ENCODE peak calls at places on chromosomes 5 and 9, in seven cellular contexts. W, V, U, J, R, Z and T are unnamed samples.

GRCh38 chr9:121604242-121604641 is 47.2 kb upstream of the DAB2IP start:
- DNase-seq in W (peak; percentile 61), V (no peak), U (no peak), J (no peak), R (peak; percentile 35), Z (no peak), T (no peak)

GRCh38 chr5:168651654-168652053 is 72.5 kb upstream of the PANK3 start:
- DNase-seq in W (no peak), V (peak; percentile 84), U (no peak), J (peak; percentile 90), R (no peak), Z (no peak), T (no peak)

GRCh38 chr9:116629700-116630099 is 57.4 kb upstream of the TRIM32 start:
- DNase-seq in W (no peak), V (no peak), U (no peak), J (no peak), R (no peak), Z (no peak), T (no peak)

GRCh38 chr5:84411832-84412605 is 27.3 kb upstream of the EDIL3 start:
- DNase-seq in W (no peak), V (peak; percentile 3), U (no peak), J (no peak), R (no peak), Z (no peak), T (no peak)

GRCh38 chr5:14870347-14871083 is 1.1 kb downstream of the ANKH start:
- DNase-seq in W (peak; percentile 33), V (peak; percentile 47), U (no peak), J (peak; percentile 19), R (no peak), Z (peak; percentile 77), T (no peak)

GRCh38 chr9:105968811-105969466 is 274.6 kb downstream of the TMEM38B start:
- DNase-seq in W (no peak), V (no peak), U (no peak), J (no peak), R (no peak), Z (no peak), T (no peak)

GRCh38 chr9:124438091-124438490 is 12.2 kb upstream of the ADGRD2 start:
- DNase-seq in W (no peak), V (no peak), U (no peak), J (no peak), R (no peak), Z (no peak), T (no peak)

GRCh38 chr5:89071941-89072331 is 189.0 kb upstream of the MEF2C start:
- DNase-seq in W (no peak), V (no peak), U (no peak), J (no peak), R (no peak), Z (peak; percentile 57), T (no peak)

GRCh38 chr9:97904725-97905124 is 17.6 kb downstream of the TRMO start:
- DNase-seq in W (no peak), V (no peak), U (no peak), J (no peak), R (no peak), Z (no peak), T (no peak)

GRCh38 chr9:80968611-80969010 is 720.7 kb downstream of the TLE1 start:
- DNase-seq in W (no peak), V (peak; percentile 4), U (no peak), J (peak; percentile 29), R (no peak), Z (no peak), T (no peak)

GRCh38 chr5:158725223-158725825 is 374.4 kb downstream of the EBF1 start:
- DNase-seq in W (no peak), V (peak; percentile 21), U (no peak), J (peak; percentile 23), R (no peak), Z (no peak), T (no peak)

GRCh38 chr9:137666505-137666809 is 47.7 kb downstream of the EHMT1 start:
- DNase-seq in W (no peak), V (no peak), U (no peak), J (no peak), R (no peak), Z (no peak), T (no peak)

GRCh38 chr5:57442080-57442839 is 40.4 kb downstream of the ACTBL2 start:
- DNase-seq in W (no peak), V (peak; percentile 96), U (no peak), J (peak; percentile 18), R (peak; percentile 42), Z (no peak), T (no peak)

GRCh38 chr5:144276034-144276822 is 105.6 kb downstream of the KCTD16 start:
- DNase-seq in W (no peak), V (peak; percentile 10), U (no peak), J (no peak), R (no peak), Z (peak; percentile 66), T (no peak)

GRCh38 chr9:128899566-128900322 is 17.8 kb downstream of the LRRC8A start:
- DNase-seq in W (no peak), V (peak; percentile 45), U (peak; percentile 83), J (peak; percentile 41), R (no peak), Z (no peak), T (no peak)

GRCh38 chr9:96758845-96759673 is 18.8 kb downstream of the ZNF510 start:
- DNase-seq in W (peak; percentile 22), V (peak; percentile 24), U (no peak), J (no peak), R (no peak), Z (no peak), T (no peak)

GRCh38 chr9:96379461-96379860 is 4.0 kb downstream of the SLC35D2 start:
- DNase-seq in W (no peak), V (no peak), U (no peak), J (no peak), R (no peak), Z (no peak), T (no peak)

GRCh38 chr5:133467712-133468463 is 144.5 kb downstream of the FSTL4 start:
- DNase-seq in W (no peak), V (no peak), U (no peak), J (no peak), R (no peak), Z (no peak), T (no peak)

GRCh38 chr5:60196382-60197113 is 303.0 kb upstream of the PDE4D start:
- DNase-seq in W (no peak), V (peak; percentile 90), U (peak; percentile 82), J (peak; percentile 96), R (peak; percentile 42), Z (no peak), T (peak; percentile 12)

GRCh38 chr5:41193462-41194166 is 19.7 kb downstream of the C6 start:
- DNase-seq in W (no peak), V (peak; percentile 10), U (peak; percentile 17), J (peak; percentile 87), R (peak; percentile 60), Z (no peak), T (no peak)

GRCh38 chr5:30981576-30981975 is 211.9 kb upstream of the CDH6 start:
- DNase-seq in W (no peak), V (peak; percentile 14), U (no peak), J (no peak), R (no peak), Z (no peak), T (no peak)

GRCh38 chr5:62432618-62433064 is 20.1 kb downstream of the IPO11 start:
- DNase-seq in W (no peak), V (peak; percentile 8), U (no peak), J (no peak), R (no peak), Z (no peak), T (no peak)

GRCh38 chr5:56384186-56384585 is 151.1 kb upstream of the ANKRD55 start:
- DNase-seq in W (no peak), V (no peak), U (no peak), J (no peak), R (peak; percentile 11), Z (no peak), T (no peak)

GRCh38 chr5:58940446-58940845 is 357.6 kb downstream of the RAB3C start:
- DNase-seq in W (no peak), V (no peak), U (no peak), J (no peak), R (peak; percentile 22), Z (no peak), T (no peak)

GRCh38 chr5:122844136-122844915 is 1.1 kb upstream of the SNX24 start:
- DNase-seq in W (peak; percentile 48), V (peak; percentile 33), U (peak; percentile 10), J (peak; percentile 61), R (peak; percentile 44), Z (peak; percentile 30), T (no peak)

DNA sequence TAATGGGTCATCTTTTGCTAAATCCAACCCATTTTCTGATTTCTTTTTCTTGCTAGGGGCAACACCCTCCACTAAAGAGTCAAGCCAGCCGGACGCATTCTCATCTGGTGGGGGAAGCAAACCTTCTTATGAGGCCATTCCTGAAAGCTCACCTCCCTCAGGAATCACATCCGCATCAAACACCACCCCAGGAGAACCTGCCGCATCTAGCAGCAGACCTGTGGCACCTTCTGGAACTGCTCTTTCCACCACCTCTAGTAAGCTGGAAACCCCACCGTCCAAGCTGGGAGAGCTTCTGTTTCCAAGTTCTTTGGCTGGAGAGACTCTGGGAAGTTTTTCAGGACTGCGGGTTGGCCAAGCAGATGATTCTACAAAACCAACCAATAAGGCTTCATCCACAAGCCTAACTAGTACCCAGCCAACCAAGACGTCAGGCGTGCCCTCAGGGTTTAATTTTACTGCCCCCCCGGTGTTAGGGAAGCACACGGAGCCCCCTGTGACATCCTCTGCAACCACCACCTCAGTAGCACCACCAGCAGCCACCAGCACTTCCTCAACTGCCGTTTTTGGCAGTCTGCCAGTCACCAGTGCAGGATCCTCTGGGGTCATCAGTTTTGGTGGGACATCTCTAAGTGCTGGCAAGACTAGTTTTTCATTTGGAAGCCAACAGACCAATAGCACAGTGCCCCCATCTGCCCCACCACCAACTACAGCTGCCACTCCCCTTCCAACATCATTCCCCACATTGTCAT is 72.0 kb downstream of the NUP214 start:
- DNase-seq in W (no peak), V (no peak), U (no peak), J (no peak), R (no peak), Z (no peak), T (no peak)
- H3K9me2 ChIP-seq in W (no peaks in the 10 kb centered on the region), V (no peaks in the 10 kb centered on the region), U (no peaks in the 10 kb centered on the region), J (no peaks in the 10 kb centered on the region), R (no peaks in the 10 kb centered on the region), Z (no peaks in the 10 kb centered on the region), T (no peaks in the 10 kb centered on the region)

DNA sequence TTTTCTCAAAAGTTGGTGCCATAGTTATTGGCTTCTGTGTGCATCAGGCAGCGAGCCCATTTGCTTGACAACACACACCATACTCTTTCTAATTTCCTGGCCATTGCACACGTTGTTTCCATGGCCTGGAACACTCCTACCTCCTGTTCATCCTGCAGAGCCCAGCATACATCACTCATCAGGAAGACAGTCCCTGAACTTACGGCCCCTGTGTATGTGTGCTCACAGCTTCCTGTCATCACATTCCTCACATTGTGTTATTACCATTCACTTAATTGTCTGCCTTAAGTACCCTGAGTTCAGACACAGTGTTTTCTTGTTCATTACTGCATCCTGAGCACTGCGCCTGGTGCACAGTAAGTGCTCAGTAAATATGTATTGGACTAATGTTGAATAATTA is 355.9 kb downstream of the PRELID2 start:
- DNase-seq in W (peak; percentile 29), V (peak; percentile 34), U (no peak), J (no peak), R (no peak), Z (no peak), T (no peak)
- H2AFZ ChIP-seq in W (peak overlapping the region; percentile 53), V (peak overlapping the region; percentile 31), U (no peak overlapping the region), J (peak overlapping the region; percentile 6), R (no peak overlapping the region), Z (no peak overlapping the region), T (no peak overlapping the region)

GRCh38 chr9:103193992-103194391 is 198.9 kb downstream of the CYLC2 start:
- DNase-seq in W (no peak), V (no peak), U (no peak), J (no peak), R (no peak), Z (no peak), T (no peak)
- H3K9me2 ChIP-seq in W (no peaks in the 10 kb centered on the region), V (no peaks in the 10 kb centered on the region), U (no peaks in the 10 kb centered on the region), J (no peaks in the 10 kb centered on the region), R (no peaks in the 10 kb centered on the region), Z (no peaks in the 10 kb centered on the region), T (no peaks in the 10 kb centered on the region)

GRCh38 chr5:91219803-91220371 is 163.2 kb downstream of the ARRDC3 start:
- DNase-seq in W (peak; percentile 56), V (no peak), U (no peak), J (peak; percentile 32), R (peak; percentile 24), Z (peak; percentile 19), T (peak; percentile 26)
- H2AFZ ChIP-seq in W (no peak overlapping the region), V (peak overlapping the region; percentile 49), U (no peak overlapping the region), J (no peak overlapping the region), R (no peak overlapping the region), Z (peak overlapping the region; percentile 53), T (peak overlapping the region; percentile 76)